ENCODE peak calls at places on chromosomes 12 and 14, in six cellular contexts. J is neuronal stem cell, X is H9, U is mesenchymal stem cell, A is IMR-90, P is H1. H is an unnamed sample.
A peak's percentile ranks its signal among the peaks of the same experiment; 100 is the strongest.

GRCh38 chr12:65510584-65511050 is 232.1 kb downstream of the MSRB3 start:
- DNase-seq in J (peak; percentile 92), X (peak; percentile 77), U (no peak), A (no peak), P (peak; percentile 71), H (peak; percentile 69)

GRCh38 chr14:42228611-42229010 is 621.9 kb downstream of the LRFN5 start:
- DNase-seq in J (no peak), X (no peak), U (no peak), A (no peak), P (no peak), H (no peak)

GRCh38 chr12:68080577-68080976 is 79.0 kb downstream of the IFNG start:
- DNase-seq in J (peak; percentile 8), X (peak; percentile 66), U (no peak), A (no peak), P (no peak), H (peak; percentile 98)

GRCh38 chr12:27303139-27304111 is 29.2 kb upstream of the BMAL2 start:
- DNase-seq in J (no peak), X (no peak), U (peak; percentile 19), A (peak; percentile 61), P (no peak), H (no peak)

GRCh38 chr12:105906545-105906944 is 232.2 kb downstream of the NUAK1 start:
- DNase-seq in J (no peak), X (no peak), U (no peak), A (no peak), P (no peak), H (peak; percentile 72)

GRCh38 chr12:21627924-21628323 is 23.3 kb upstream of the GYS2 start:
- DNase-seq in J (no peak), X (no peak), U (no peak), A (no peak), P (no peak), H (no peak)

GRCh38 chr12:131218291-131219172 is 264.8 kb downstream of the ADGRD1 start:
- DNase-seq in J (no peak), X (peak; percentile 84), U (no peak), A (no peak), P (peak; percentile 63), H (peak; percentile 80)

GRCh38 chr14:95619785-95620417 is 66.3 kb upstream of the TCL1B start:
- DNase-seq in J (no peak), X (peak; percentile 35), U (no peak), A (no peak), P (no peak), H (no peak)

GRCh38 chr12:124347335-124347734 is 52.4 kb downstream of the RFLNA start:
- DNase-seq in J (no peak), X (no peak), U (no peak), A (no peak), P (no peak), H (no peak)

GRCh38 chr14:70955543-70956480 is 48.6 kb downstream of the PCNX1 start:
- DNase-seq in J (no peak), X (no peak), U (peak; percentile 63), A (peak; percentile 26), P (no peak), H (peak; percentile 51)

GRCh38 chr12:124713041-124713435 is 145.6 kb upstream of the NCOR2 start:
- DNase-seq in J (no peak), X (no peak), U (no peak), A (no peak), P (no peak), H (no peak)

GRCh38 chr12:22626429-22626828 is 1.5 kb downstream of the ETNK1 start:
- DNase-seq in J (no peak), X (no peak), U (peak; percentile 30), A (peak; percentile 46), P (no peak), H (peak; percentile 21)

GRCh38 chr14:32679927-32680612 is 258.6 kb upstream of the NPAS3 start:
- DNase-seq in J (no peak), X (no peak), U (no peak), A (no peak), P (no peak), H (no peak)

GRCh38 chr14:104363891-104364760 is 215.4 kb upstream of the C14orf180 start:
- DNase-seq in J (no peak), X (no peak), U (no peak), A (no peak), P (no peak), H (no peak)

GRCh38 chr14:65258391-65258790 is 154.1 kb upstream of the FUT8 start:
- DNase-seq in J (no peak), X (no peak), U (peak; percentile 46), A (peak; percentile 79), P (no peak), H (peak; percentile 89)

GRCh38 chr14:77275041-77275854 is 4.2 kb upstream of the NGB start:
- DNase-seq in J (peak; percentile 24), X (no peak), U (no peak), A (no peak), P (no peak), H (no peak)

GRCh38 chr12:100473716-100474150 is at the start of gene NR1H4:
- DNase-seq in J (no peak), X (no peak), U (no peak), A (peak; percentile 73), P (no peak), H (no peak)

GRCh38 chr12:3998968-3999792 is 126.0 kb upstream of the PARP11 start:
- DNase-seq in J (no peak), X (no peak), U (no peak), A (no peak), P (no peak), H (peak; percentile 90)
- H2BK15ac ChIP-seq in J (no peak overlapping the region), X (no peak overlapping the region), U (no peak overlapping the region), A (no peak overlapping the region), P (no peak overlapping the region), H (no peak overlapping the region)

DNA sequence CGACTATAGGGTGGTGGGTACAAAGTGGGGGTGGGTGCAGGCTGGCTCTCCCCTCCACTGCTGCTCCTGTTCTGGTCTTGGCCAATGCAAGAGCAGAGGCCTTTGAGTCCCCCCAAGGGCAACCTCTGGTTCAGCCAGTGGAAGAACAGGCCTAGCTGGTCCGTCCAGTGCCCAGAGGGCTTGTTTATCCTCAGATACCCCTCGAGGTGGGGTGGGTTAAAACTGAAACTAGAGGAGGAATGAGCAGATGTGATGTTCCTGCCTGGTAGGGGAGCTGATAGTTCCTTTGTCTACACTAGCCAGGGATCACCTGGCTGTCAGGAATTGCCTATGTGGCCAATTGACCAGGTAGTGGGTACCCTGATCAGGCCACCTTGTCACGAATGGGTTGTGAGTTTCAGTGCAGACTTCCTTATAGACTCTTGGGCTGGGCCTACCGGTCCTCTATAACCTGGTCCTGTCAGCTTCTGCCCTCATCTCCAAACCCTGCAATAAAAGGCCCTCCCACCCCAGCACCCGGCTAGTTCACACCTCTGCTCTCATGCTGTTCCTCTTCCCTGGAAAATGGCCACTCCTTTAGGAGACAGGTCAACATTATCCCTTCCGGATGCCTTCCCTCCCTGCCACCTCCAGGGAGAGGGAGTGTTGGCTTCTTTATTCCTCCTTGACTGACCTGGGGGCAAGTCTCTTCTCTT is 10.7 kb upstream of the HSP90AA1 start:
- DNase-seq in J (no peak), X (peak; percentile 55), U (no peak), A (no peak), P (no peak), H (peak; percentile 88)
- H2BK5ac ChIP-seq in J (no peak overlapping the region), X (no peak overlapping the region), U (no peak overlapping the region), A (no peak overlapping the region), P (no peak overlapping the region), H (no peak overlapping the region)

GRCh38 chr14:35368993-35369392 is 35.6 kb downstream of the NFKBIA start:
- DNase-seq in J (no peak), X (no peak), U (no peak), A (no peak), P (no peak), H (no peak)
- H2BK15ac ChIP-seq in J (peak overlapping the region; percentile 59), X (no peak overlapping the region), U (peak overlapping the region; percentile 78), A (no peak overlapping the region), P (no peak overlapping the region), H (no peak overlapping the region)

GRCh38 chr12:122946690-122947271 is 19.5 kb downstream of the ABCB9 start:
- DNase-seq in J (no peak), X (no peak), U (peak; percentile 100), A (peak; percentile 100), P (no peak), H (peak; percentile 70)
- H2BK5ac ChIP-seq in J (no peak overlapping the region), X (no peak overlapping the region), U (no peak overlapping the region), A (peak overlapping the region; percentile 96), P (no peak overlapping the region), H (no peak overlapping the region)

GRCh38 chr12:72241552-72241951 is 30.6 kb upstream of the TRHDE start:
- DNase-seq in J (no peak), X (no peak), U (no peak), A (no peak), P (no peak), H (no peak)
- H2BK15ac ChIP-seq in J (no peak overlapping the region), X (no peak overlapping the region), U (no peak overlapping the region), A (no peak overlapping the region), P (no peak overlapping the region), H (no peak overlapping the region)

DNA sequence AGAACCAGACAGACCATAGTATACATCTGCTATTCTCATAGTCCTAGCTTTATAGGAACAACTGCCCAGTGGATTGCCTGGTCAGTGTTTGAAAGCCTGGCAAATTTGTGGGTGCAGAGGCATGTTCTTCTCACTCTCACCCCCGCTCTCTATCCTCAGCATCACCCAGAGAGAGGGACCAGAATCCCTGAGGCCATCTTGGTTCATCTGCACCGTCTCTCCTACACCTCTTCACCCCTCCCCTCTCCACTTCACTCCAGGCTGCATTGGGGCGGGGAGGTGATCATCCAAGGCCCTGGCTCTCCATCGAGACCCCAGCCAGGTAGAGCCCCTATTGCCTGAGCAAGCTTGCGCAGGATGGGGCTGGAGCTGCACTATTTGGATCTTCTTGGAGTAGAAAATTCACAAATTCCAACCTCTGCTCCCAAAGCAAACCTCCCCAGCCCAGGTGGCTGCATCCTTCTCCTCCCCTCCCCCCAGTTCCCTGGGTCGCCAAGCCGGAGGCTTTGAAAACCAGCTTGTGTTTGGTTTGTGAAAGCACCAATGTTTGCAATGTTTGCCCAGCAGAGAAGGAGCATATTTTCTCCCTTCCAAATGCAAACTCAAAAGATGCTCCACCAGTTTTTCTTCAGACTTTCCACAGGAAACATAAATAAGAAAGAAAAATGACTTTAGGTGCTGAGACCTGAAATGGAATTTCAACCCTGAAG is 18.6 kb upstream of the COL2A1 start:
- DNase-seq in J (no peak), X (no peak), U (no peak), A (no peak), P (no peak), H (peak; percentile 32)
- H2BK5ac ChIP-seq in J (no peak overlapping the region), X (no peak overlapping the region), U (no peak overlapping the region), A (no peak overlapping the region), P (no peak overlapping the region), H (no peak overlapping the region)

DNA sequence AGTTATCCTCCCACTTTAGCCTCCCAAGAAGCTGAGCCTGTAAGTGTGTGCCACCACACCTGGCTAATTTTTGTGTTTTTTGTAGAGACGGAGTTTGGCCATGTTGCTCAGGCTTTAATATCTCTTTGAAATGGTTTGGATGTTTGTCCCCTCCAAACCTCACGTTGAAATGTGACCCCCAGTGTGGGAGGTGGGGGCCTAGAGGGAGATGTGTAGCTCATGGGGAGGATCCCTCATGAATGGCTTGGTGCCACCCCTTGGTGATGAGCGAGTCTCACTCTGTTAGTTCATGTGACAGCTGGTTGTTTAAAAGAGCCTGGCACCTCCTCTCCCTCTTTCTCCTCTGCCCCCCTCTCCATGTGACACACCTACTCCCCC is 23.6 kb upstream of the TTC7B start:
- DNase-seq in J (no peak), X (no peak), U (no peak), A (no peak), P (peak; percentile 32), H (no peak)
- H2BK15ac ChIP-seq in J (no peak overlapping the region), X (no peak overlapping the region), U (no peak overlapping the region), A (no peak overlapping the region), P (no peak overlapping the region), H (no peak overlapping the region)

GRCh38 chr14:68612049-68612448 is 180.8 kb downstream of the ZFP36L1 start:
- DNase-seq in J (no peak), X (no peak), U (peak; percentile 89), A (peak; percentile 29), P (no peak), H (no peak)
- H2BK5ac ChIP-seq in J (no peak overlapping the region), X (no peak overlapping the region), U (no peak overlapping the region), A (peak overlapping the region; percentile 5), P (no peak overlapping the region), H (no peak overlapping the region)